ENCODE peak calls at places on chromosomes 3 and 15, in five cellular contexts. X, I, C, P and T are unnamed samples.

GRCh38 chr3:29720660-29721059 is 439.8 kb downstream of the RBMS3 start:
- DNase-seq in I (no peak), C (no peak), P (no peak), X (no peak), T (no peak)

GRCh38 chr3:129621626-129622417 is 15.3 kb upstream of the PLXND1 start:
- DNase-seq in P (peak; percentile 47), C (no peak), X (no peak), I (no peak), T (no peak)

GRCh38 chr3:22908974-22909507 is 294.1 kb upstream of the UBE2E2 start:
- DNase-seq in C (no peak), I (no peak), P (no peak), X (no peak), T (peak; percentile 17)

GRCh38 chr3:193240436-193240849 is 579 bp upstream of the PLAAT1 start:
- DNase-seq in I (no peak), X (no peak), C (no peak), P (no peak), T (peak; percentile 32)

GRCh38 chr15:33068007-33068441 is 126.5 kb downstream of the FMN1 start:
- DNase-seq in X (peak; percentile 66), C (no peak), P (no peak), I (peak; percentile 72), T (peak; percentile 57)

GRCh38 chr15:31975446-31976229 is 54.7 kb upstream of the CHRNA7 start:
- DNase-seq in X (no peak), I (no peak), P (no peak), C (no peak), T (peak; percentile 38)

GRCh38 chr3:78506581-78507195 is 1261.1 kb downstream of the ROBO1 start:
- DNase-seq in P (no peak), C (no peak), X (no peak), I (no peak), T (no peak)

GRCh38 chr3:54243262-54243931 is 121.0 kb downstream of the CACNA2D3 start:
- DNase-seq in P (no peak), C (no peak), I (peak; percentile 41), X (peak; percentile 17), T (peak; percentile 22)

GRCh38 chr15:37771462-37771861 is 163.0 kb upstream of the TMCO5A start:
- DNase-seq in P (no peak), I (no peak), C (no peak), X (no peak), T (no peak)

GRCh38 chr3:9147215-9147895 is 102.1 kb downstream of the SRGAP3 start:
- DNase-seq in P (no peak), X (no peak), C (no peak), I (no peak), T (no peak)

GRCh38 chr3:122355612-122356011 is 27.4 kb downstream of the MIX23 start:
- DNase-seq in I (no peak), C (no peak), X (no peak), P (peak; percentile 37), T (no peak)
- TF ChIP-seq JUNB in I (no peak), C (no peak), X (no peak), P (no peak), T (no peak)

DNA sequence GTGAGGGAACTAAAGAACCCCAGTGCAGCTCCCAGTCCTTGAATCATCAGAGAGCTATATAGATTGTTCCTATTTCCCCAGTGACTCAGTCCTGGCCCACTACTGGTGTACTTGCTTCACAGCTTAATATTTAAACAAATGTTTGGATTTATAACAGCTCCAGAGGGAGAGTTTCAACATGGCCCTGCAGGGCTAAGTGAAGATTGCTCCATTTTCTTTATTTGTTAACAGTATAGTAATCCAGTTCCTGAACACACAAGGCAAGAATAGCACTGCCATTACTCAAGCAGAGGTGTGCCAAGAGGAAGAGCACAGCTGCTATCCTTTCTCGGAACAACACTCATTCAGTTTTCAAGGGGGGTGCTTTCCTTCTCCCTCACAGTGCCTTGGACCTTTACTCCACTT is 6.5 kb downstream of the SQOR start:
- DNase-seq in P (no peak), I (peak; percentile 81), X (peak; percentile 95), C (no peak), T (no peak)
- TF ChIP-seq JUNB in P (no peak), I (peak; percentile 94), X (no peak), C (no peak), T (no peak)

GRCh38 chr3:127740136-127740915 is 67.6 kb downstream of the ABTB1 start:
- DNase-seq in I (no peak), P (no peak), C (no peak), X (no peak), T (no peak)
- TF ChIP-seq JUNB in I (no peak), P (no peak), C (no peak), X (no peak), T (no peak)

GRCh38 chr15:35003928-35004327 is 15.8 kb upstream of the ZNF770 start:
- DNase-seq in I (no peak), C (no peak), X (no peak), P (no peak), T (no peak)
- TF ChIP-seq JUNB in I (no peak), C (no peak), X (no peak), P (no peak), T (no peak)

DNA sequence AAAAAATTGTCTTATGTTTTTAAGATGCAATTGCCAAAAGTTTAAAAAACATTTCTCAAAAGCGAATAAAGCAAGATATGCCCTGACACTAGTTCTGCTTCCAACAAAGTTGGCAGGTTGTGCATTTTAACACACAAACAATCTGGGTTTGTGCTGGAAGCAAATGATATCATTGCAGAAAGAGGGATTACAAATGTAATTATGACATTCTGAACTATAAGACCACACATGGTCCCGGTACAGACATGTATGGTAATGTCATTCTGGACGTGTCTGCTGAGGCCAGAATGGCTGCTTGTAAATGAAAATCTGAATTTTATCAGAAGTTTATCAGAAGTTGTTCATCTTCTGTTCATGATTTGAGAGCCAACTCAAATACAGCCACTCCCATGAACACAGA is 10.8 kb downstream of the TMC3 start:
- DNase-seq in P (no peak), C (no peak), X (no peak), I (no peak), T (no peak)
- TF ChIP-seq JUNB in P (no peak), C (no peak), X (no peak), I (no peak), T (no peak)